ENCODE peak calls at places on chromosomes 13 and 19, in ten cellular contexts. One of them, this sample, is unnamed.
A peak's percentile ranks its signal among the peaks of the same experiment; 100 is the strongest.

GRCh38 chr19:18460313-18460712 is 22.4 kb upstream of the ISYNA1 start:
- DNase-seq in cardiac muscle cell: peak; percentile 83
- DNase-seq in ovary: peak; percentile 83
- DNase-seq in tibial nerve: peak; percentile 51
- DNase-seq in A549: no peak
- DNase-seq in uterus: peak; percentile 79
- DNase-seq in tibial artery: peak; percentile 88
- DNase-seq in stomach: peak; percentile 63
- DNase-seq in fibroblast of lung: peak; percentile 84
- DNase-seq in CD8-positive, alpha-beta T cell: no peak
- DNase-seq in this sample: no peak

GRCh38 chr13:39888865-39889810 is 233.7 kb downstream of the COG6 start:
- DNase-seq in cardiac muscle cell: peak; percentile 59
- DNase-seq in ovary: no peak
- DNase-seq in tibial nerve: no peak
- DNase-seq in A549: no peak
- DNase-seq in uterus: no peak
- DNase-seq in tibial artery: no peak
- DNase-seq in stomach: no peak
- DNase-seq in fibroblast of lung: no peak
- DNase-seq in CD8-positive, alpha-beta T cell: no peak
- DNase-seq in this sample: no peak

GRCh38 chr19:57010541-57010940 is 109.2 kb upstream of the USP29 start:
- DNase-seq in cardiac muscle cell: no peak
- DNase-seq in ovary: no peak
- DNase-seq in tibial nerve: no peak
- DNase-seq in A549: no peak
- DNase-seq in uterus: no peak
- DNase-seq in tibial artery: no peak
- DNase-seq in stomach: no peak
- DNase-seq in fibroblast of lung: no peak
- DNase-seq in CD8-positive, alpha-beta T cell: no peak
- DNase-seq in this sample: no peak

GRCh38 chr13:77329133-77330008 is 2.5 kb upstream of the MYCBP2 start:
- DNase-seq in cardiac muscle cell: peak; percentile 97
- DNase-seq in ovary: peak; percentile 76
- DNase-seq in tibial nerve: peak; percentile 88
- DNase-seq in A549: peak; percentile 68
- DNase-seq in uterus: peak; percentile 80
- DNase-seq in tibial artery: peak; percentile 92
- DNase-seq in stomach: peak; percentile 83
- DNase-seq in fibroblast of lung: peak; percentile 98
- DNase-seq in CD8-positive, alpha-beta T cell: peak; percentile 94
- DNase-seq in this sample: peak; percentile 97

GRCh38 chr13:34647379-34647778 is 294.7 kb upstream of the NBEA start:
- DNase-seq in cardiac muscle cell: no peak
- DNase-seq in ovary: no peak
- DNase-seq in tibial nerve: no peak
- DNase-seq in A549: peak; percentile 4
- DNase-seq in uterus: no peak
- DNase-seq in tibial artery: no peak
- DNase-seq in stomach: no peak
- DNase-seq in fibroblast of lung: no peak
- DNase-seq in CD8-positive, alpha-beta T cell: no peak
- DNase-seq in this sample: no peak

GRCh38 chr19:33518541-33518940 is 3.0 kb downstream of the PEPD start:
- DNase-seq in cardiac muscle cell: no peak
- DNase-seq in ovary: no peak
- DNase-seq in tibial nerve: no peak
- DNase-seq in A549: no peak
- DNase-seq in uterus: no peak
- DNase-seq in tibial artery: no peak
- DNase-seq in stomach: no peak
- DNase-seq in fibroblast of lung: no peak
- DNase-seq in CD8-positive, alpha-beta T cell: no peak
- DNase-seq in this sample: no peak

GRCh38 chr19:49555600-49556411 is 24.6 kb downstream of the NOSIP start:
- DNase-seq in cardiac muscle cell: peak; percentile 52
- DNase-seq in ovary: peak; percentile 82
- DNase-seq in tibial nerve: peak; percentile 77
- DNase-seq in A549: peak; percentile 72
- DNase-seq in uterus: peak; percentile 77
- DNase-seq in tibial artery: peak; percentile 69
- DNase-seq in stomach: peak; percentile 54
- DNase-seq in fibroblast of lung: peak; percentile 56
- DNase-seq in CD8-positive, alpha-beta T cell: peak; percentile 85
- DNase-seq in this sample: peak; percentile 96

GRCh38 chr19:18743281-18743825 is 47.8 kb downstream of the COMP start:
- DNase-seq in cardiac muscle cell: peak; percentile 88
- DNase-seq in ovary: peak; percentile 88
- DNase-seq in tibial nerve: no peak
- DNase-seq in A549: no peak
- DNase-seq in uterus: peak; percentile 62
- DNase-seq in tibial artery: no peak
- DNase-seq in stomach: peak; percentile 92
- DNase-seq in fibroblast of lung: peak; percentile 79
- DNase-seq in CD8-positive, alpha-beta T cell: no peak
- DNase-seq in this sample: no peak

GRCh38 chr19:44284968-44285367 is 19.9 kb downstream of the ZNF235 start:
- DNase-seq in cardiac muscle cell: no peak
- DNase-seq in ovary: no peak
- DNase-seq in tibial nerve: no peak
- DNase-seq in A549: no peak
- DNase-seq in uterus: no peak
- DNase-seq in tibial artery: no peak
- DNase-seq in stomach: no peak
- DNase-seq in fibroblast of lung: no peak
- DNase-seq in CD8-positive, alpha-beta T cell: no peak
- DNase-seq in this sample: no peak

GRCh38 chr13:23443878-23444277 is 10.4 kb upstream of the SACS start:
- DNase-seq in cardiac muscle cell: no peak
- DNase-seq in ovary: no peak
- DNase-seq in tibial nerve: no peak
- DNase-seq in A549: no peak
- DNase-seq in uterus: no peak
- DNase-seq in tibial artery: no peak
- DNase-seq in stomach: no peak
- DNase-seq in fibroblast of lung: no peak
- DNase-seq in CD8-positive, alpha-beta T cell: no peak
- DNase-seq in this sample: no peak

GRCh38 chr13:97392020-97392419 is 41.9 kb upstream of the RAP2A start:
- DNase-seq in cardiac muscle cell: no peak
- DNase-seq in ovary: no peak
- DNase-seq in tibial nerve: no peak
- DNase-seq in A549: no peak
- DNase-seq in uterus: no peak
- DNase-seq in tibial artery: no peak
- DNase-seq in stomach: no peak
- DNase-seq in fibroblast of lung: no peak
- DNase-seq in CD8-positive, alpha-beta T cell: no peak
- DNase-seq in this sample: no peak

GRCh38 chr19:9940778-9941177 is 4.5 kb upstream of the OLFM2 start:
- DNase-seq in cardiac muscle cell: no peak
- DNase-seq in ovary: no peak
- DNase-seq in tibial nerve: no peak
- DNase-seq in A549: no peak
- DNase-seq in uterus: no peak
- DNase-seq in tibial artery: no peak
- DNase-seq in stomach: no peak
- DNase-seq in fibroblast of lung: no peak
- DNase-seq in CD8-positive, alpha-beta T cell: no peak
- DNase-seq in this sample: no peak

DNA sequence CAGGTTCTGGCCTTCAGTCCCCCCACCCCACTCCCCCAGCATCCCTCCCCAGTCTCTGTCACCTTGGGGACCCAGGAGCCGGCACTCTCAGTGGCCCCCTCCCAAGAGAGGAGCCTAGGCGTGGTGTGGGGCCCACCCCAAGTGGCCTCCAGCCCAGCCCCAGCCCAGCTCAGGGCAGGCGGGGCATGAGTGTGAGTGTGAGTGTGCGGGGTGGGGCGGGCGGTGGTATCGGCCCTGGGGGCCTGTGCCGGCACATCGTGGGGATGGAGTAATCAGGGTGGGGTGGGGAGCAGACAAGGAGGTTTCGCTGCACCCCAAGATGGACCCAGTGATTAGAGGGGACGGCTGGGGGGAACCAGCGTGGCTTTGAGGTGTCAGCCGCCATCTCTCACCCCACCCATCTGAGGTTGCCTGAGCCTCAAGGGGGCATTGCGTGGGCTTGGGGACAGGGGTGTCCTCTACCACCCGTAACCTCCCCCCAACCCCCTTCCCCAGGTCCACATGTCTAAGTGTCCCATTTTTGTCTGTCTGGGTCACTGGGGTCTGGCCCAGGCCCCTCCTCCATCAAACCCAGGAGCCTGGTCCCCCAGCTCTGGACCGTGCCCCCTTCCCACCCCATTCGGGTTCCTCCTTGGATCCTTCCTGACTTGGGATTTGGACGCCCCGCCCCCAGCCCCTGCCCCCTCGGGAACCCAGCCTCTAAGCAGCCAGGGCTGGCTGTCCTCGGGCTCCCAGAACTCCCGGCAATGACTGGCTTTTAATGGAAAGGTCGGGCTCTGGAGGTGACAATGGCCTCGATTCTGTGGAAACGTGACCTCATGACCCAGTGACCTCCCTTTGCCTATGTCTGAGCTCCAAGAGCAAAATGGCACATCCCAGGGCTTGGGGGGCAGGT is 6.9 kb upstream of the SULT2B1 start:
- DNase-seq in cardiac muscle cell: no peak
- DNase-seq in ovary: no peak
- DNase-seq in tibial nerve: no peak
- DNase-seq in A549: no peak
- DNase-seq in uterus: no peak
- DNase-seq in tibial artery: no peak
- DNase-seq in stomach: no peak
- DNase-seq in fibroblast of lung: no peak
- DNase-seq in CD8-positive, alpha-beta T cell: no peak
- DNase-seq in this sample: no peak
- H3K27ac ChIP-seq in cardiac muscle cell: no peak overlapping the region
- H3K27ac ChIP-seq in ovary: no peak overlapping the region
- H3K27ac ChIP-seq in tibial nerve: no peak overlapping the region
- H3K27ac ChIP-seq in A549: peak overlapping the region; percentile 77
- H3K27ac ChIP-seq in uterus: no peak overlapping the region
- H3K27ac ChIP-seq in tibial artery: no peak overlapping the region
- H3K27ac ChIP-seq in stomach: no peak overlapping the region
- H3K27ac ChIP-seq in fibroblast of lung: no peak overlapping the region
- H3K27ac ChIP-seq in CD8-positive, alpha-beta T cell: no peak overlapping the region
- H3K27ac ChIP-seq in this sample: no peak overlapping the region

GRCh38 chr13:94057618-94058017 is 421.9 kb downstream of the DCT start:
- DNase-seq in cardiac muscle cell: peak; percentile 29
- DNase-seq in ovary: no peak
- DNase-seq in tibial nerve: no peak
- DNase-seq in A549: no peak
- DNase-seq in uterus: no peak
- DNase-seq in tibial artery: no peak
- DNase-seq in stomach: no peak
- DNase-seq in fibroblast of lung: no peak
- DNase-seq in CD8-positive, alpha-beta T cell: no peak
- DNase-seq in this sample: peak; percentile 33

GRCh38 chr13:94056362-94056990 is 423.0 kb downstream of the DCT start:
- DNase-seq in cardiac muscle cell: no peak
- DNase-seq in ovary: no peak
- DNase-seq in tibial nerve: no peak
- DNase-seq in A549: no peak
- DNase-seq in uterus: no peak
- DNase-seq in tibial artery: no peak
- DNase-seq in stomach: no peak
- DNase-seq in fibroblast of lung: no peak
- DNase-seq in CD8-positive, alpha-beta T cell: no peak
- DNase-seq in this sample: peak; percentile 55

GRCh38 chr13:94050039-94050438 is 429.4 kb downstream of the DCT start:
- DNase-seq in cardiac muscle cell: no peak
- DNase-seq in ovary: no peak
- DNase-seq in tibial nerve: no peak
- DNase-seq in A549: no peak
- DNase-seq in uterus: no peak
- DNase-seq in tibial artery: no peak
- DNase-seq in stomach: no peak
- DNase-seq in fibroblast of lung: no peak
- DNase-seq in CD8-positive, alpha-beta T cell: no peak
- DNase-seq in this sample: no peak

GRCh38 chr13:94050686-94051085 is 428.8 kb downstream of the DCT start:
- DNase-seq in cardiac muscle cell: no peak
- DNase-seq in ovary: no peak
- DNase-seq in tibial nerve: no peak
- DNase-seq in A549: no peak
- DNase-seq in uterus: no peak
- DNase-seq in tibial artery: no peak
- DNase-seq in stomach: no peak
- DNase-seq in fibroblast of lung: no peak
- DNase-seq in CD8-positive, alpha-beta T cell: no peak
- DNase-seq in this sample: no peak

DNA sequence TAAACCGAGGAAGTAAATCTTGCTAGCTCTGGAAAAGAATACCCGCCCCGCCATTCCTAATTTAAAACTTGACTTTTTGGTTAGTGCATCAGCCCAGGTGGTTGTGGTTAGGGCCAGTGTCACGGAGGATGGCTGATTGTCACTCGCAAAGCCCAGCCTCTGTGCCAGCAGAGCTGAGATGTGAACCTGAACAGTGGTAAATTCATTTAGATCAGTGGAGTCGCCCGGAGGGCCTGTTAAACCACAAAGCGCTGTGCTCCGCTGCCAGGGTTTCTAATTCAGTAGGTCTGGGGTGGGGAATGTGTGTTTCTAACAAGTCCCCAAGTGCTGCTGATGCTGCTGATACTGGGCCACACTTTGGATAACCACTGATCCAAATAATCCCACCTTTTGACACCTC is 425.3 kb downstream of the DCT start:
- DNase-seq in cardiac muscle cell: no peak
- DNase-seq in ovary: no peak
- DNase-seq in tibial nerve: no peak
- DNase-seq in A549: no peak
- DNase-seq in uterus: no peak
- DNase-seq in tibial artery: no peak
- DNase-seq in stomach: no peak
- DNase-seq in fibroblast of lung: no peak
- DNase-seq in CD8-positive, alpha-beta T cell: no peak
- DNase-seq in this sample: no peak
- H3K27ac ChIP-seq in cardiac muscle cell: no peak overlapping the region
- H3K27ac ChIP-seq in ovary: no peak overlapping the region
- H3K27ac ChIP-seq in tibial nerve: no peak overlapping the region
- H3K27ac ChIP-seq in A549: no peak overlapping the region
- H3K27ac ChIP-seq in uterus: no peak overlapping the region
- H3K27ac ChIP-seq in tibial artery: no peak overlapping the region
- H3K27ac ChIP-seq in stomach: no peak overlapping the region
- H3K27ac ChIP-seq in fibroblast of lung: no peak overlapping the region
- H3K27ac ChIP-seq in CD8-positive, alpha-beta T cell: no peak overlapping the region
- H3K27ac ChIP-seq in this sample: no peak overlapping the region

GRCh38 chr13:114311908-114312307 is 2.4 kb upstream of the CHAMP1 start:
- DNase-seq in cardiac muscle cell: no peak
- DNase-seq in ovary: no peak
- DNase-seq in tibial nerve: no peak
- DNase-seq in A549: no peak
- DNase-seq in uterus: no peak
- DNase-seq in tibial artery: no peak
- DNase-seq in stomach: no peak
- DNase-seq in fibroblast of lung: no peak
- DNase-seq in CD8-positive, alpha-beta T cell: no peak
- DNase-seq in this sample: peak; percentile 75
- H3K27ac ChIP-seq in cardiac muscle cell: no peak overlapping the region
- H3K27ac ChIP-seq in ovary: no peak overlapping the region
- H3K27ac ChIP-seq in tibial nerve: no peak overlapping the region
- H3K27ac ChIP-seq in A549: no peak overlapping the region
- H3K27ac ChIP-seq in uterus: no peak overlapping the region
- H3K27ac ChIP-seq in tibial artery: no peak overlapping the region
- H3K27ac ChIP-seq in stomach: no peak overlapping the region
- H3K27ac ChIP-seq in fibroblast of lung: no peak overlapping the region
- H3K27ac ChIP-seq in CD8-positive, alpha-beta T cell: no peak overlapping the region
- H3K27ac ChIP-seq in this sample: no peak overlapping the region

GRCh38 chr13:113971471-113972231 is 2.2 kb downstream of the C13orf46 start:
- DNase-seq in cardiac muscle cell: no peak
- DNase-seq in ovary: peak; percentile 19
- DNase-seq in tibial nerve: no peak
- DNase-seq in A549: no peak
- DNase-seq in uterus: no peak
- DNase-seq in tibial artery: peak; percentile 55
- DNase-seq in stomach: no peak
- DNase-seq in fibroblast of lung: no peak
- DNase-seq in CD8-positive, alpha-beta T cell: peak; percentile 18
- DNase-seq in this sample: no peak
- H3K27ac ChIP-seq in cardiac muscle cell: no peak overlapping the region
- H3K27ac ChIP-seq in ovary: no peak overlapping the region
- H3K27ac ChIP-seq in tibial nerve: peak overlapping the region; percentile 89
- H3K27ac ChIP-seq in A549: peak overlapping the region; percentile 18
- H3K27ac ChIP-seq in uterus: peak overlapping the region; percentile 31
- H3K27ac ChIP-seq in tibial artery: no peak overlapping the region
- H3K27ac ChIP-seq in stomach: peak overlapping the region; percentile 91
- H3K27ac ChIP-seq in fibroblast of lung: no peak overlapping the region
- H3K27ac ChIP-seq in CD8-positive, alpha-beta T cell: no peak overlapping the region
- H3K27ac ChIP-seq in this sample: no peak overlapping the region

This sample was measured in A673.